ENCODE peak calls at places on chromosomes 1 and 21, in six cellular contexts. L is T-cell, J is GM04503, C is RWPE2, I is NCI-H1048, B is WTC11. Q is an unnamed sample.

GRCh38 chr1:152441756-152442155 is 27.7 kb upstream of the CRNN start:
- DNase-seq in L (no peak), J (no peak), C (no peak), I (no peak), B (no peak), Q (no peak)

GRCh38 chr1:235259133-235259778 is 68.7 kb downstream of the ARID4B start:
- DNase-seq in L (no peak), J (no peak), C (no peak), I (no peak), B (no peak), Q (no peak)

GRCh38 chr21:37176716-37177115 is 90.4 kb downstream of the VPS26C start:
- DNase-seq in L (no peak), J (no peak), C (no peak), I (no peak), B (no peak), Q (no peak)

GRCh38 chr21:44872568-44873355 is 728 bp downstream of the PTTG1IP start:
- DNase-seq in L (no peak), J (no peak), C (peak), I (no peak), B (no peak), Q (no peak)

GRCh38 chr1:225849905-225850304 is 32.3 kb downstream of the TMEM63A start:
- DNase-seq in L (peak), J (no peak), C (no peak), I (no peak), B (no peak), Q (no peak)

GRCh38 chr1:246680180-246680579 is 44.0 kb upstream of the SCCPDH start:
- DNase-seq in L (no peak), J (no peak), C (no peak), I (no peak), B (no peak), Q (no peak)

GRCh38 chr1:110452330-110452729 is 1.4 kb downstream of the PROK1 start:
- DNase-seq in L (no peak), J (no peak), C (no peak), I (no peak), B (no peak), Q (no peak)

GRCh38 chr1:844472-845026 is 79.2 kb upstream of the SAMD11 start:
- DNase-seq in L (peak), J (no peak), C (no peak), I (no peak), B (peak), Q (no peak)

GRCh38 chr21:34022557-34023335 is 50.6 kb upstream of the MRPS6 start:
- DNase-seq in L (no peak), J (no peak), C (no peak), I (no peak), B (no peak), Q (no peak)

GRCh38 chr1:182389619-182390047 is 2.0 kb downstream of the GLUL start:
- DNase-seq in L (no peak), J (no peak), C (no peak), I (no peak), B (no peak), Q (no peak)

GRCh38 chr21:44714905-44715304 is 3.5 kb upstream of the TSPEAR start:
- DNase-seq in L (no peak), J (no peak), C (no peak), I (no peak), B (peak), Q (no peak)

GRCh38 chr1:55313903-55314302 is 98.7 kb upstream of the USP24 start:
- DNase-seq in L (no peak), J (no peak), C (no peak), I (no peak), B (no peak), Q (no peak)

GRCh38 chr1:202561240-202561639 is 149.0 kb downstream of the SYT2 start:
- DNase-seq in L (no peak), J (no peak), C (no peak), I (no peak), B (no peak), Q (no peak)

GRCh38 chr1:91732291-91732953 is 153.5 kb downstream of the TGFBR3 start:
- DNase-seq in L (no peak), J (no peak), C (no peak), I (no peak), B (no peak), Q (peak)

GRCh38 chr1:40004857-40005256 is 35.7 kb upstream of the CAP1 start:
- DNase-seq in L (no peak), J (no peak), C (no peak), I (no peak), B (no peak), Q (no peak)

GRCh38 chr1:201739054-201739453 is 89.9 kb upstream of the IPO9 start:
- DNase-seq in L (no peak), J (no peak), C (no peak), I (no peak), B (no peak), Q (no peak)

GRCh38 chr1:246631426-246631825 is 65.2 kb downstream of the CNST start:
- DNase-seq in L (no peak), J (peak), C (no peak), I (no peak), B (no peak), Q (no peak)

GRCh38 chr1:218783916-218784315 is 389.8 kb upstream of the LYPLAL1 start:
- DNase-seq in L (no peak), J (no peak), C (no peak), I (no peak), B (no peak), Q (no peak)

GRCh38 chr1:205536759-205537361 is 32.4 kb downstream of the CDK18 start:
- DNase-seq in L (no peak), J (no peak), C (no peak), I (no peak), B (no peak), Q (no peak)

GRCh38 chr1:18927654-18928272 is 25.4 kb upstream of the ALDH4A1 start:
- DNase-seq in L (peak), J (no peak), C (no peak), I (no peak), B (no peak), Q (no peak)

GRCh38 chr21:41897690-41898089 is 18.5 kb upstream of the PRDM15 start:
- DNase-seq in L (no peak), J (no peak), C (peak), I (no peak), B (peak), Q (peak)

GRCh38 chr1:209686319-209686718 is 11.1 kb downstream of the G0S2 start:
- DNase-seq in L (no peak), J (no peak), C (no peak), I (no peak), B (no peak), Q (no peak)

GRCh38 chr1:224647449-224647848 is 31.3 kb downstream of the CNIH3 start:
- DNase-seq in L (no peak), J (no peak), C (no peak), I (no peak), B (no peak), Q (no peak)

GRCh38 chr1:200042437-200043329 is 15.2 kb downstream of the NR5A2 start:
- DNase-seq in L (no peak), J (no peak), C (no peak), I (no peak), B (no peak), Q (no peak)

GRCh38 chr1:221371671-221372070 is 370.2 kb downstream of the DUSP10 start:
- DNase-seq in L (no peak), J (no peak), C (no peak), I (no peak), B (no peak), Q (no peak)

GRCh38 chr1:240242601-240243144 is 151.0 kb downstream of the FMN2 start:
- DNase-seq in L (no peak), J (peak), C (no peak), I (no peak), B (no peak), Q (no peak)